ENCODE peak calls at places on chromosomes 7 and 10, in nine cellular contexts. D is psoas muscle; B is RCC 7860; C is endothelial cell; X is stimulated activated CD4-positive, alpha-beta T cell treated with anti-CD3 and anti-CD28 coated beads, Interleukin-12 subunit alpha, Interleukin-12 subunit beta, amount 100 ng/mL, for 4 hours; J is ascending aorta; F is H4; H is choroid plexus epithelial cell; Y is RWPE1. I is an unnamed sample.

GRCh38 chr7:139645572-139646523 is 122.4 kb downstream of the CLEC2L start:
- DNase-seq in F (peak; percentile 80), Y (peak; percentile 44), J (peak; percentile 50), C (peak; percentile 90), H (peak; percentile 93), D (peak; percentile 89), X (peak; percentile 81), B (peak; percentile 71), I (peak; percentile 74)

GRCh38 chr7:91636129-91636724 is 244.3 kb downstream of the MTERF1 start:
- DNase-seq in C (peak; percentile 47), F (peak; percentile 24), H (peak; percentile 57), J (no peak), Y (no peak), D (no peak), X (no peak), B (peak; percentile 45), I (no peak)

GRCh38 chr7:7719235-7719634 is 828 bp upstream of the RPA3 start:
- DNase-seq in F (peak; percentile 100), X (peak; percentile 10), C (no peak), B (peak; percentile 65), D (no peak), J (no peak), H (peak; percentile 98), Y (peak; percentile 76), I (peak; percentile 64)

GRCh38 chr7:106114735-106115383 is 2.7 kb upstream of the SYPL1 start:
- DNase-seq in X (no peak), Y (no peak), D (no peak), B (no peak), C (no peak), H (no peak), F (no peak), J (no peak), I (no peak)

GRCh38 chr7:76423666-76424412 is 911 bp upstream of the ZP3 start:
- DNase-seq in J (no peak), C (no peak), B (peak; percentile 43), F (no peak), H (peak; percentile 21), D (no peak), Y (peak; percentile 51), X (no peak), I (no peak)

GRCh38 chr7:26265061-26265460 is 26.6 kb upstream of the SNX10 start:
- DNase-seq in B (no peak), Y (peak; percentile 12), F (no peak), X (no peak), H (no peak), J (no peak), D (no peak), C (no peak), I (no peak)

GRCh38 chr10:61901829-61902447 is 439 bp downstream of the ARID5B start:
- DNase-seq in D (no peak), C (peak; percentile 20), F (peak; percentile 6), X (no peak), B (no peak), Y (no peak), J (no peak), H (peak; percentile 48), I (peak; percentile 14)

GRCh38 chr7:137694405-137694804 is 152.4 kb downstream of the DGKI start:
- DNase-seq in Y (no peak), J (no peak), B (no peak), F (no peak), D (no peak), X (no peak), C (no peak), H (no peak), I (peak; percentile 21)

GRCh38 chr7:28024786-28025334 is 155.7 kb downstream of the JAZF1 start:
- DNase-seq in B (no peak), H (peak; percentile 27), J (no peak), X (no peak), C (no peak), Y (no peak), D (no peak), F (no peak), I (no peak)

GRCh38 chr7:76318488-76319353 is 16.2 kb downstream of the HSPB1 start:
- DNase-seq in D (peak; percentile 90), F (peak; percentile 88), H (peak; percentile 96), J (no peak), C (peak; percentile 48), B (peak; percentile 68), Y (peak; percentile 89), X (peak; percentile 32), I (peak; percentile 92)

GRCh38 chr10:86388119-86388704 is 21.6 kb upstream of the GRID1 start:
- DNase-seq in X (no peak), D (no peak), B (no peak), C (no peak), F (no peak), Y (no peak), J (no peak), H (no peak), I (no peak)

GRCh38 chr10:23951841-23952240 is 257.1 kb upstream of the KIAA1217 start:
- DNase-seq in D (no peak), J (no peak), B (no peak), H (no peak), C (no peak), F (no peak), Y (no peak), X (no peak), I (no peak)

GRCh38 chr7:44293561-44294324 is 31.7 kb downstream of the CAMK2B start:
- DNase-seq in J (peak; percentile 4), F (no peak), Y (no peak), X (no peak), D (peak; percentile 58), B (no peak), C (peak; percentile 2), H (no peak), I (no peak)

GRCh38 chr7:44451123-44451522 is 39.3 kb downstream of the NUDCD3 start:
- DNase-seq in X (no peak), D (no peak), Y (no peak), C (no peak), J (no peak), B (no peak), F (no peak), H (no peak), I (no peak)

GRCh38 chr10:79046991-79047874 is 21.5 kb upstream of the ZMIZ1 start:
- DNase-seq in B (no peak), X (no peak), H (no peak), F (no peak), C (no peak), Y (no peak), D (no peak), J (no peak), I (no peak)

GRCh38 chr7:154953006-154953684 is 49.8 kb downstream of the PAXIP1 start:
- DNase-seq in H (peak; percentile 62), F (peak; percentile 23), B (no peak), C (peak; percentile 76), J (no peak), D (peak; percentile 72), Y (no peak), X (peak; percentile 69), I (peak; percentile 43)

GRCh38 chr7:87100326-87100725 is 40.9 kb upstream of the ELAPOR2 start:
- DNase-seq in J (no peak), B (no peak), X (no peak), H (no peak), Y (peak; percentile 91), F (no peak), D (no peak), C (no peak), I (no peak)

GRCh38 chr10:76428541-76429330 is 997.3 kb downstream of the LRMDA start:
- DNase-seq in X (no peak), Y (peak; percentile 63), D (no peak), F (peak; percentile 82), J (no peak), B (peak; percentile 77), H (peak; percentile 95), C (no peak), I (peak; percentile 79)

GRCh38 chr10:48694371-48695030 is 9.8 kb downstream of the WDFY4 start:
- DNase-seq in F (no peak), X (no peak), C (no peak), D (no peak), J (no peak), H (no peak), Y (no peak), B (no peak), I (no peak)